ENCODE peak calls at places on chromosomes 4 and X, in ten cellular contexts. H, G, N, M, O, Z, J, S, Y and X are unnamed samples.

GRCh38 chr4:122456228-122457106 is at the start of gene IL2:
- DNase-seq in Y (no peak), O (no peak), G (no peak), J (no peak), N (no peak), M (no peak), H (no peak), S (no peak), Z (no peak), X (no peak)

GRCh38 chr4:25320374-25321172 is 8.0 kb downstream of the ZCCHC4 start:
- DNase-seq in J (no peak), Z (no peak), S (peak; percentile 93), Y (peak; percentile 76), O (peak; percentile 36), N (peak; percentile 79), M (no peak), G (no peak), H (peak; percentile 31), X (no peak)

GRCh38 chr4:74189331-74190043 is 31.6 kb downstream of the MTHFD2L start:
- DNase-seq in Z (no peak), O (peak; percentile 63), Y (peak; percentile 52), N (peak; percentile 50), M (no peak), H (no peak), S (peak; percentile 47), G (no peak), J (no peak), X (peak; percentile 61)

GRCh38 chr4:61619528-61619927 is 419.4 kb downstream of the ADGRL3 start:
- DNase-seq in G (no peak), Z (no peak), Y (no peak), N (no peak), H (no peak), M (no peak), S (no peak), J (peak; percentile 54), O (no peak), X (no peak)

GRCh38 chr4:8599657-8600056 is 7.1 kb downstream of the CPZ start:
- DNase-seq in O (no peak), S (no peak), G (no peak), J (no peak), H (no peak), Z (no peak), N (peak; percentile 95), M (no peak), Y (peak; percentile 69), X (no peak)

GRCh38 chr4:100287569-100287968 is 97.3 kb upstream of the DDIT4L start:
- DNase-seq in O (no peak), Z (no peak), S (no peak), M (no peak), N (no peak), J (no peak), G (no peak), H (no peak), Y (no peak), X (no peak)

GRCh38 chr4:183347586-183347985 is 25.4 kb upstream of the CLDN24 start:
- DNase-seq in J (no peak), H (no peak), Y (peak; percentile 42), G (no peak), S (no peak), Z (no peak), N (peak; percentile 62), M (no peak), O (no peak), X (no peak)

GRCh38 chr4:46386570-46386969 is 3.4 kb downstream of the GABRA2 start:
- DNase-seq in S (no peak), O (peak; percentile 6), Z (no peak), G (no peak), N (no peak), M (no peak), J (peak; percentile 77), Y (no peak), H (no peak), X (peak; percentile 0)

GRCh38 chr4:140152015-140152703 is 1.8 kb downstream of the MAML3 start:
- DNase-seq in N (no peak), H (peak; percentile 79), Z (peak; percentile 55), J (peak; percentile 81), O (peak; percentile 66), G (peak; percentile 68), Y (peak; percentile 73), M (peak; percentile 66), S (peak; percentile 87), X (peak; percentile 87)

GRCh38 chrX:8783100-8784098 is 17.8 kb downstream of the FAM9A start:
- DNase-seq in Z (peak; percentile 6), N (no peak), J (peak; percentile 82), O (peak; percentile 4), S (no peak), Y (no peak), G (peak; percentile 31), M (no peak), H (peak; percentile 22), X (peak; percentile 50)

GRCh38 chrX:54248309-54248708 is 65.3 kb upstream of the FAM120C start:
- DNase-seq in Z (no peak), J (no peak), O (peak; percentile 16), H (no peak), M (no peak), G (no peak), N (no peak), Y (peak; percentile 28), S (no peak), X (peak; percentile 14)

GRCh38 chr4:37767546-37767945 is 58.9 kb upstream of the PGM2 start:
- DNase-seq in Z (no peak), S (peak; percentile 71), H (no peak), O (peak; percentile 12), Y (peak; percentile 12), J (no peak), N (peak; percentile 33), G (no peak), M (no peak), X (peak; percentile 20)

GRCh38 chr4:45327544-45327943 is 601.2 kb upstream of the GNPDA2 start:
- DNase-seq in H (no peak), Y (no peak), M (no peak), Z (no peak), N (no peak), S (no peak), O (no peak), G (no peak), J (no peak), X (no peak)

GRCh38 chrX:47683171-47684145 is 24.5 kb upstream of the UXT start:
- DNase-seq in O (no peak), S (no peak), G (no peak), Y (no peak), H (no peak), N (peak; percentile 10), Z (no peak), M (no peak), J (no peak), X (no peak)

GRCh38 chr4:82866706-82867385 is 24.1 kb downstream of the SEC31A start:
- DNase-seq in M (no peak), N (peak; percentile 61), G (no peak), J (no peak), S (no peak), H (no peak), Z (no peak), O (no peak), Y (no peak), X (no peak)

GRCh38 chr4:2290488-2290887 is 28.6 kb upstream of the MXD4 start:
- DNase-seq in Z (no peak), N (no peak), G (no peak), M (no peak), S (no peak), H (no peak), Y (no peak), J (no peak), O (no peak), X (no peak)

GRCh38 chr4:48409203-48409602 is 67.9 kb downstream of the SLAIN2 start:
- DNase-seq in H (no peak), N (no peak), J (no peak), G (no peak), Y (no peak), M (no peak), O (no peak), Z (no peak), S (no peak), X (no peak)

GRCh38 chr4:127410201-127410600 is 222.6 kb upstream of the INTU start:
- DNase-seq in Y (no peak), M (no peak), G (no peak), J (no peak), S (no peak), N (no peak), H (no peak), O (no peak), Z (no peak), X (no peak)

GRCh38 chrX:118226060-118226428 is 109.4 kb upstream of the KLHL13 start:
- DNase-seq in G (no peak), J (no peak), M (no peak), H (no peak), S (peak; percentile 27), N (no peak), Z (no peak), Y (peak; percentile 12), O (peak; percentile 37), X (peak; percentile 64)

GRCh38 chr4:2094545-2094944 is 35.4 kb downstream of the NAT8L start:
- DNase-seq in M (no peak), O (no peak), J (peak; percentile 22), H (no peak), N (no peak), S (no peak), Y (no peak), G (no peak), Z (no peak), X (no peak)

GRCh38 chrX:128106630-128107029 is 54.4 kb upstream of the ACTRT1 start:
- DNase-seq in S (peak; percentile 31), O (no peak), J (peak; percentile 60), N (no peak), H (no peak), Y (no peak), M (no peak), Z (no peak), G (no peak), X (peak; percentile 29)

GRCh38 chr4:10605746-10606482 is 78.7 kb downstream of the CLNK start:
- DNase-seq in Y (no peak), S (no peak), O (no peak), J (no peak), Z (no peak), N (peak; percentile 79), G (no peak), M (no peak), H (no peak), X (no peak)

GRCh38 chr4:121370729-121371325 is 10.0 kb downstream of the QRFPR start:
- DNase-seq in J (peak; percentile 59), Z (no peak), Y (peak; percentile 57), M (no peak), H (peak; percentile 23), O (peak; percentile 42), G (no peak), N (peak; percentile 43), S (peak; percentile 59), X (peak; percentile 56)

GRCh38 chrX:116841290-116841689 is 378.5 kb upstream of the CT83 start:
- DNase-seq in O (no peak), S (no peak), Y (no peak), J (peak; percentile 56), N (no peak), M (no peak), G (no peak), Z (no peak), H (no peak), X (no peak)

GRCh38 chr4:76969493-76969892 is 19.9 kb downstream of the SEPTIN11 start:
- DNase-seq in S (no peak), G (no peak), H (no peak), Y (no peak), Z (no peak), O (no peak), J (no peak), M (no peak), N (no peak), X (no peak)

GRCh38 chr4:91113130-91113706 is 986.0 kb downstream of the CCSER1 start:
- DNase-seq in S (peak; percentile 30), H (no peak), Z (no peak), G (no peak), J (no peak), Y (peak; percentile 12), O (peak; percentile 48), N (no peak), M (no peak), X (peak; percentile 14)